ENCODE peak calls at places on chromosome 22, in seven cellular contexts. G, I, Q, X, M, D and Y are unnamed samples.

GRCh38 chr22:35384567-35384966 is 3.7 kb downstream of the HMOX1 start:
- DNase-seq in G (no peak), I (no peak), Q (no peak), X (no peak), M (no peak), D (no peak), Y (no peak)

GRCh38 chr22:36714110-36714509 is 10.6 kb upstream of the CACNG2 start:
- DNase-seq in G (no peak), I (no peak), Q (no peak), X (no peak), M (no peak), D (no peak), Y (no peak)

GRCh38 chr22:50146440-50147228 is 23.9 kb upstream of the PANX2 start:
- DNase-seq in G (peak), I (peak), Q (peak), X (no peak), M (peak), D (peak), Y (peak)

GRCh38 chr22:36734171-36735058 is 30.9 kb upstream of the CACNG2 start:
- DNase-seq in G (peak), I (no peak), Q (peak), X (peak), M (peak), D (no peak), Y (no peak)

GRCh38 chr22:19218541-19219233 is 40.2 kb upstream of the SLC25A1 start:
- DNase-seq in G (no peak), I (no peak), Q (no peak), X (no peak), M (peak), D (no peak), Y (no peak)

GRCh38 chr22:18012528-18012927 is 11.8 kb downstream of the MICAL3 start:
- DNase-seq in G (peak), I (no peak), Q (no peak), X (no peak), M (no peak), D (no peak), Y (no peak)

GRCh38 chr22:37169947-37170688 is 17.9 kb downstream of the C1QTNF6 start:
- DNase-seq in G (no peak), I (no peak), Q (peak), X (no peak), M (peak), D (peak), Y (peak)

GRCh38 chr22:23263651-23264555 is 83.6 kb downstream of the BCR start:
- DNase-seq in G (no peak), I (no peak), Q (no peak), X (no peak), M (no peak), D (no peak), Y (no peak)

GRCh38 chr22:32016081-32016480 is 27.0 kb upstream of the SLC5A1 start:
- DNase-seq in G (no peak), I (no peak), Q (no peak), X (no peak), M (no peak), D (no peak), Y (no peak)

GRCh38 chr22:24460418-24461089 is 33.2 kb downstream of the ADORA2A start:
- DNase-seq in G (peak), I (no peak), Q (no peak), X (no peak), M (no peak), D (no peak), Y (no peak)

GRCh38 chr22:50530280-50530856 is 556 bp upstream of the TYMP start:
- DNase-seq in G (peak), I (peak), Q (peak), X (no peak), M (peak), D (peak), Y (peak)

GRCh38 chr22:20589614-20590476 is 82.4 kb downstream of the MED15 start:
- DNase-seq in G (no peak), I (no peak), Q (no peak), X (no peak), M (no peak), D (no peak), Y (no peak)

GRCh38 chr22:48706934-48707748 is 1120.5 kb downstream of the BRD1 start:
- DNase-seq in G (no peak), I (no peak), Q (no peak), X (no peak), M (no peak), D (no peak), Y (no peak)

GRCh38 chr22:33884829-33885228 is 35.4 kb downstream of the LARGE1 start:
- DNase-seq in G (no peak), I (no peak), Q (no peak), X (no peak), M (no peak), D (no peak), Y (no peak)

GRCh38 chr22:19748991-19749665 is 11.4 kb upstream of the TBX1 start:
- DNase-seq in G (no peak), I (no peak), Q (no peak), X (no peak), M (peak), D (no peak), Y (no peak)

GRCh38 chr22:29768052-29768680 is 997 bp downstream of the UQCR10 start:
- DNase-seq in G (no peak), I (no peak), Q (no peak), X (no peak), M (peak), D (no peak), Y (no peak)

GRCh38 chr22:29520851-29521250 is 32.7 kb downstream of the THOC5 start:
- DNase-seq in G (peak), I (no peak), Q (peak), X (no peak), M (no peak), D (no peak), Y (no peak)

GRCh38 chr22:25514436-25514835 is 50.0 kb upstream of the GRK3 start:
- DNase-seq in G (peak), I (no peak), Q (no peak), X (no peak), M (no peak), D (no peak), Y (no peak)

GRCh38 chr22:31269892-31270574 is 22.3 kb downstream of the PIK3IP1 start:
- DNase-seq in G (no peak), I (no peak), Q (no peak), X (no peak), M (no peak), D (no peak), Y (no peak)

GRCh38 chr22:33455036-33455435 is 396.9 kb upstream of the SYN3 start:
- DNase-seq in G (no peak), I (no peak), Q (no peak), X (no peak), M (no peak), D (no peak), Y (no peak)

GRCh38 chr22:38973289-38974169 is 8.6 kb upstream of the APOBEC3B start:
- DNase-seq in G (peak), I (peak), Q (no peak), X (peak), M (no peak), D (no peak), Y (no peak)

GRCh38 chr22:22759889-22760546 is 115.6 kb downstream of the GGTLC2 start:
- DNase-seq in G (no peak), I (no peak), Q (no peak), X (no peak), M (no peak), D (no peak), Y (no peak)

GRCh38 chr22:17217179-17217578 is 2.1 kb downstream of the ADA2 start:
- DNase-seq in G (no peak), I (peak), Q (no peak), X (peak), M (no peak), D (no peak), Y (no peak)

GRCh38 chr22:44427506-44428470 is 70.2 kb downstream of the RTL6 start:
- DNase-seq in G (no peak), I (no peak), Q (peak), X (no peak), M (no peak), D (no peak), Y (no peak)

GRCh38 chr22:29302402-29302680 is 4.1 kb upstream of the GAS2L1 start:
- DNase-seq in G (no peak), I (no peak), Q (no peak), X (no peak), M (no peak), D (peak), Y (no peak)

GRCh38 chr22:32558681-32559355 is 84.2 kb downstream of the FBXO7 start:
- DNase-seq in G (peak), I (no peak), Q (peak), X (no peak), M (peak), D (no peak), Y (peak)

GRCh38 chr22:22203048-22203971 is 41.3 kb upstream of the VPREB1 start:
- DNase-seq in G (no peak), I (no peak), Q (no peak), X (no peak), M (no peak), D (no peak), Y (no peak)

GRCh38 chr22:31932863-31933262 is 11.5 kb upstream of the YWHAH start:
- DNase-seq in G (no peak), I (no peak), Q (no peak), X (no peak), M (no peak), D (no peak), Y (no peak)

GRCh38 chr22:48531721-48532435 is 1295.8 kb downstream of the BRD1 start:
- DNase-seq in G (no peak), I (peak), Q (no peak), X (no peak), M (no peak), D (no peak), Y (no peak)

GRCh38 chr22:44142421-44143116 is 38.2 kb upstream of the PARVG start:
- DNase-seq in G (no peak), I (no peak), Q (no peak), X (no peak), M (no peak), D (no peak), Y (no peak)

GRCh38 chr22:24271406-24271760 is 752 bp downstream of the SPECC1L start:
- DNase-seq in G (peak), I (no peak), Q (peak), X (no peak), M (no peak), D (no peak), Y (no peak)

GRCh38 chr22:19179472-19180048 is 1.0 kb upstream of the SLC25A1 start:
- DNase-seq in G (peak), I (peak), Q (peak), X (peak), M (peak), D (peak), Y (peak)

GRCh38 chr22:38069372-38070249 is 12.4 kb downstream of the PICK1 start:
- DNase-seq in G (peak), I (peak), Q (no peak), X (peak), M (peak), D (peak), Y (peak)

DNA sequence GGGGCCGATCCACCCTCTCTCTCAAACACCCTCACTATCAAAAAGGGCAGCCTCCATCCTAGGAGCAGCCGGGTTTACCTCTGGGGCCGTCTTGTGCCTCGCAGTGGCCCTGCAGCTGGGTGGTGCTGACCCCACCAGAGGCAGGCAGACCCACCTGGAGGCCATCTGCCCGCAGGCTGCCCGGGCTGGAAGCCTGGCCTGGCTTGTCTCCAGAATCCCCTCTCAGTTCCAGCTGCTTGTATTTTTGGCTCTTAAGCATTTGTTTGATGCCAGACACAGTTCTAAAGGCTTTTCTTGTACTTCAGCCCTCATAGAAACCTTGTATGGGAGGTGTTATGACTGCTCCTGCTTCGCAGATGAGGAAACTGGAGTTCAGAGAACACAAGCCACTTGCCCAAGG is 4.2 kb upstream of the NFAM1 start:
- DNase-seq in G (no peak), I (no peak), Q (no peak), X (no peak), M (no peak), D (no peak), Y (no peak)
- H3K27ac ChIP-seq in G (no peak), I (no peak), Q (peak), X (no peak), M (no peak), D (no peak), Y (no peak)

DNA sequence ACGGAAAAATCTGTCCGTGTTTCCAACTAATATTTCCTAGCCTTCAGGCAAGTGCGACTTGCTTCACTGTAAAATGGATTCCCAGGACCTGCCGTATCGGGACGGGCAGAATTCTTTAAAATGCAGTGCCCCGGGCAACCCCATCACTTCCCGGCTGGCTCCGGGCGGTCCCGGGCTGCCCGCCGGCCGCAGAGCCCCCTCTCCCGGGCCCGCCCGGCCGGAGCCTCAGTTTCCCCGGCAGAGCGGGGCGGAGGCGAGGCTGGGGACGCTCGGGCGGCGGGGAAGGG is 84.1 kb upstream of the WNT7B start:
- DNase-seq in G (no peak), I (no peak), Q (peak), X (no peak), M (no peak), D (no peak), Y (no peak)
- H3K4me3 ChIP-seq in G (no peak), I (no peak), Q (no peak), X (no peak), M (no peak), D (no peak), Y (peak)

GRCh38 chr22:40486962-40487602 is 116.7 kb downstream of the SGSM3 start:
- DNase-seq in G (no peak), I (no peak), Q (no peak), X (no peak), M (no peak), D (no peak), Y (no peak)
- H3K27ac ChIP-seq in G (no peak), I (no peak), Q (no peak), X (no peak), M (peak), D (no peak), Y (peak)

GRCh38 chr22:46854125-46854870 is 91.8 kb downstream of the TBC1D22A start:
- DNase-seq in G (no peak), I (no peak), Q (peak), X (no peak), M (peak), D (no peak), Y (no peak)
- H3K4me3 ChIP-seq in G (no peak), I (no peak), Q (no peak), X (no peak), M (no peak), D (no peak), Y (no peak)

GRCh38 chr22:28021998-28022660 is 103.1 kb upstream of the PITPNB start:
- DNase-seq in G (no peak), I (no peak), Q (no peak), X (no peak), M (no peak), D (peak), Y (no peak)

GRCh38 chr22:28023036-28023435 is 104.0 kb upstream of the PITPNB start:
- DNase-seq in G (no peak), I (no peak), Q (peak), X (no peak), M (no peak), D (peak), Y (peak)

GRCh38 chr22:28019881-28020861 is 101.1 kb upstream of the PITPNB start:
- DNase-seq in G (peak), I (peak), Q (peak), X (peak), M (peak), D (peak), Y (peak)

GRCh38 chr22:28019360-28019759 is 100.3 kb upstream of the PITPNB start:
- DNase-seq in G (peak), I (no peak), Q (peak), X (peak), M (peak), D (peak), Y (peak)

DNA sequence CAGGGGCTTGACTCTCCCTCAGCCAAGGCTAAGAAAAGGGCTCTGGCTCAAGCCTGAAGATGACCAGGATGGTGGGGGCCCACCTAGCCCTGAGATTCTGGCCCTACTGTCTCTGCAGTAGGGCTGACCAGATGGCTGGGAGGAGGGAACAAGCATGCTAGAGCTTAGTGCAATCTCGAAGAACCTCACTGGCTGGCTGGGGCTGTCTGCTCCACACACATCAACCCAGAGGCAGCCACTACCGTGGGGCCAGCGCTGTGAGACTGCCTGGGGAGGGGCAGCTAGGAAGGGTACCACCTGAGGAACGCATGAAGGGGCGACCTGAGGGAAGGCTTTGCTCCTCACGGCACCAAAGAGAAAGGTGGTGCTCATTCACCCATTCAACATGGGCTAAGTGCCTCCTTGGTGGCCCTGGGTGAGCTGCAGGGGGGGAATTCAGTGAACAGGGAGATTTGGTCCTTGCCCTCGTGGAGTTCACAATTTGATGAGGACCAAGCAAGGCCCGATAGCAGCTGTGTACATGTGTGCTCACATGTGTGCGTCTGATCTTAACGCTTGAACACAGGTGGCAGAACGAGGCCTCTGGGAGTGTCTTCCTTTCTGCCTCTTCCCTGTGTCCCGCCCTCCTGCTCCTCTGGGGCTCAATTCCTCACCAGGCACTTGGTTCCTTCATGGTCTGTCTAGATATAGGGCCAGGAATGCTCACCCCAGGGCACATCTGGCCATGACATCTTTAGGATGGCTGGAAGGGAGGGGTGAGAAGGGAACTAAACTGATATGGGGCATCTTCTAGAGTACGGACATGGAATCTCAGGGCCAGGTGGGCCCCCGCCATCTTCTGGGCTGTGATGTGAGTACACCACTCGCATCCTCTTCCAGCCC is 102.3 kb upstream of the PITPNB start:
- DNase-seq in G (no peak), I (no peak), Q (no peak), X (no peak), M (no peak), D (peak), Y (no peak)
- H3K27ac ChIP-seq in G (no peak), I (no peak), Q (no peak), X (peak), M (peak), D (peak), Y (no peak)